ENCODE peak calls at places on chromosome 1, in seven cellular contexts. One of them, this sample, is unnamed.
A peak's percentile ranks its signal among the peaks of the same experiment; 100 is the strongest.

GRCh38 chr1:57019240-57019805 is 53.5 kb upstream of the C8B start:
- DNase-seq in fibroblast of lung: no peak
- DNase-seq in psoas muscle: no peak
- DNase-seq in breast epithelium: no peak
- DNase-seq in neuronal stem cell: no peak
- DNase-seq in small intestine: peak; percentile 52
- DNase-seq in ovary: no peak
- DNase-seq in this sample: no peak

GRCh38 chr1:10829965-10830515 is 33.6 kb upstream of the CASZ1 start:
- DNase-seq in neuronal stem cell: no peak
- DNase-seq in fibroblast of lung: no peak
- DNase-seq in psoas muscle: no peak
- DNase-seq in ovary: no peak
- DNase-seq in small intestine: no peak
- DNase-seq in breast epithelium: no peak
- DNase-seq in this sample: no peak

GRCh38 chr1:161531986-161532875 is 7.9 kb downstream of the HSPA6 start:
- DNase-seq in neuronal stem cell: peak; percentile 44
- DNase-seq in breast epithelium: no peak
- DNase-seq in ovary: no peak
- DNase-seq in fibroblast of lung: no peak
- DNase-seq in small intestine: no peak
- DNase-seq in psoas muscle: no peak
- DNase-seq in this sample: no peak

GRCh38 chr1:6521502-6521901 is 30.0 kb upstream of the PLEKHG5 start:
- DNase-seq in fibroblast of lung: peak; percentile 62
- DNase-seq in small intestine: no peak
- DNase-seq in neuronal stem cell: no peak
- DNase-seq in breast epithelium: no peak
- DNase-seq in psoas muscle: no peak
- DNase-seq in ovary: no peak
- DNase-seq in this sample: no peak

GRCh38 chr1:40723196-40723955 is 31.9 kb downstream of the NFYC start:
- DNase-seq in neuronal stem cell: no peak
- DNase-seq in ovary: no peak
- DNase-seq in small intestine: no peak
- DNase-seq in fibroblast of lung: no peak
- DNase-seq in psoas muscle: no peak
- DNase-seq in breast epithelium: no peak
- DNase-seq in this sample: no peak

GRCh38 chr1:235649722-235650163 is at the start of gene GNG4:
- DNase-seq in breast epithelium: no peak
- DNase-seq in ovary: peak; percentile 87
- DNase-seq in psoas muscle: no peak
- DNase-seq in fibroblast of lung: no peak
- DNase-seq in small intestine: no peak
- DNase-seq in neuronal stem cell: peak; percentile 65
- DNase-seq in this sample: no peak

GRCh38 chr1:180155202-180155682 is 573 bp downstream of the QSOX1 start:
- DNase-seq in ovary: peak; percentile 63
- DNase-seq in fibroblast of lung: no peak
- DNase-seq in neuronal stem cell: no peak
- DNase-seq in breast epithelium: no peak
- DNase-seq in psoas muscle: peak; percentile 30
- DNase-seq in small intestine: peak; percentile 30
- DNase-seq in this sample: no peak

GRCh38 chr1:86872086-86872485 is 41.8 kb downstream of the SELENOF start:
- DNase-seq in fibroblast of lung: peak; percentile 29
- DNase-seq in psoas muscle: no peak
- DNase-seq in neuronal stem cell: no peak
- DNase-seq in ovary: no peak
- DNase-seq in small intestine: no peak
- DNase-seq in breast epithelium: no peak
- DNase-seq in this sample: no peak

GRCh38 chr1:111402083-111402482 is 25.5 kb downstream of the OVGP1 start:
- DNase-seq in breast epithelium: no peak
- DNase-seq in neuronal stem cell: no peak
- DNase-seq in fibroblast of lung: no peak
- DNase-seq in ovary: no peak
- DNase-seq in psoas muscle: no peak
- DNase-seq in small intestine: no peak
- DNase-seq in this sample: no peak

GRCh38 chr1:29590583-29591555 is 354.5 kb downstream of the PTPRU start:
- DNase-seq in psoas muscle: no peak
- DNase-seq in small intestine: no peak
- DNase-seq in fibroblast of lung: peak; percentile 71
- DNase-seq in neuronal stem cell: no peak
- DNase-seq in breast epithelium: no peak
- DNase-seq in ovary: no peak
- DNase-seq in this sample: no peak

GRCh38 chr1:182855886-182856285 is 16.7 kb downstream of the DHX9 start:
- DNase-seq in psoas muscle: no peak
- DNase-seq in fibroblast of lung: no peak
- DNase-seq in neuronal stem cell: no peak
- DNase-seq in breast epithelium: no peak
- DNase-seq in small intestine: no peak
- DNase-seq in ovary: no peak
- DNase-seq in this sample: no peak

GRCh38 chr1:9700340-9700739 is 48.8 kb downstream of the PIK3CD start:
- DNase-seq in ovary: no peak
- DNase-seq in breast epithelium: no peak
- DNase-seq in fibroblast of lung: peak; percentile 93
- DNase-seq in psoas muscle: no peak
- DNase-seq in small intestine: no peak
- DNase-seq in neuronal stem cell: no peak
- DNase-seq in this sample: no peak

GRCh38 chr1:84078108-84078823 is 65.8 kb upstream of the PRKACB start:
- DNase-seq in fibroblast of lung: peak; percentile 48
- DNase-seq in breast epithelium: peak; percentile 58
- DNase-seq in psoas muscle: no peak
- DNase-seq in small intestine: peak; percentile 5
- DNase-seq in ovary: no peak
- DNase-seq in neuronal stem cell: no peak
- DNase-seq in this sample: no peak

GRCh38 chr1:234848972-234849641 is 239.1 kb upstream of the IRF2BP2 start:
- DNase-seq in breast epithelium: no peak
- DNase-seq in fibroblast of lung: peak; percentile 97
- DNase-seq in small intestine: no peak
- DNase-seq in ovary: no peak
- DNase-seq in neuronal stem cell: no peak
- DNase-seq in psoas muscle: no peak
- DNase-seq in this sample: no peak

GRCh38 chr1:83102630-83103071 is 896.3 kb downstream of the TTLL7 start:
- DNase-seq in psoas muscle: no peak
- DNase-seq in breast epithelium: no peak
- DNase-seq in ovary: no peak
- DNase-seq in fibroblast of lung: peak; percentile 72
- DNase-seq in small intestine: no peak
- DNase-seq in neuronal stem cell: peak; percentile 6
- DNase-seq in this sample: no peak

GRCh38 chr1:147833231-147833840 is 69.3 kb upstream of the GJA8 start:
- DNase-seq in ovary: no peak
- DNase-seq in psoas muscle: no peak
- DNase-seq in neuronal stem cell: no peak
- DNase-seq in breast epithelium: no peak
- DNase-seq in fibroblast of lung: no peak
- DNase-seq in small intestine: peak; percentile 5
- DNase-seq in this sample: no peak
- H3K4me3 ChIP-seq in ovary: no peak overlapping the region
- H3K4me3 ChIP-seq in psoas muscle: no peak overlapping the region
- H3K4me3 ChIP-seq in neuronal stem cell: no peak overlapping the region
- H3K4me3 ChIP-seq in breast epithelium: no peak overlapping the region
- H3K4me3 ChIP-seq in fibroblast of lung: no peak overlapping the region
- H3K4me3 ChIP-seq in small intestine: no peak overlapping the region
- H3K4me3 ChIP-seq in this sample: no peak overlapping the region

DNA sequence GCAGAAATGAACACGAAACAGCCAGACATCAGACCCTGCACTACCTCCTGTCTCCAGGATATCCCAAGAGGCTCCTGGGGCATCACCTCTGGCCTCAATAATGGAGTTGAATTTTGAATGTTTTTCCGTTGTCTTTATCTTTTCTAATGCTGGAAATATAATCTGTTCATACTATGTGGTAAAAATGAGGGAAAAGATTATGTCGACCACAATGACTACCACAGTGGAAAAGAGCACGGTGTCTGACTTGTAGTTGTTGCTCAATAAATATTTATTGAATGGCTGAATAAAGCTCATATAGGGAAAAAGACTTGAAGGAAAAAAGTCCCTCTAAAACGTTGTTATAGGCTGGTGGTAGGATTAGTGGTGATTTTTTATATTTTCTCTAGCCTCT is 44.6 kb upstream of the ROR1 start:
- DNase-seq in psoas muscle: no peak
- DNase-seq in fibroblast of lung: peak; percentile 20
- DNase-seq in small intestine: no peak
- DNase-seq in ovary: no peak
- DNase-seq in breast epithelium: no peak
- DNase-seq in neuronal stem cell: no peak
- DNase-seq in this sample: no peak
- H3K4me1 ChIP-seq in psoas muscle: no peaks in the 10 kb centered on the region
- H3K4me1 ChIP-seq in fibroblast of lung: peaks cover 6% of the 10 kb centered on the region
- H3K4me1 ChIP-seq in small intestine: no peaks in the 10 kb centered on the region
- H3K4me1 ChIP-seq in ovary: peaks cover 7% of the 10 kb centered on the region
- H3K4me1 ChIP-seq in breast epithelium: no peaks in the 10 kb centered on the region
- H3K4me1 ChIP-seq in neuronal stem cell: no peaks in the 10 kb centered on the region
- H3K4me1 ChIP-seq in this sample: no peaks in the 10 kb centered on the region

DNA sequence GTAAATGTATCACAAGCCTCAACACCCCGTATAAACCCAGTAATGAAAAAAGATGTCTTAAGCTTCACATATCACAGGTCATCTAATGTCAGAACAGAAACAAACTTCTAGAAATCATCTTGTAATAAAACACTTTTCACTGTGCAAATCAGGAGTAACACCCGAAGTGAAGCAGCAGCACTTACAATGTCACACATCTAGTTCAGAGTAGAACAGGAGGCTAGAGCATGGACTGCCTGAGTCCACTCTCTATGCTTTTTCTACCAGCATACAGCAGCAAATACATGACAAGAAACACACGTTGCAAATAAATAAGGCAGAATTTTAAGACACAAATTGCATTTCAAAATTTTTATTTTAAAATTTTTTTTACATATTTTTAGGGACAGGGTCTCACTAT is 57.2 kb downstream of the AKT3 start:
- DNase-seq in small intestine: no peak
- DNase-seq in ovary: no peak
- DNase-seq in psoas muscle: no peak
- DNase-seq in neuronal stem cell: no peak
- DNase-seq in breast epithelium: no peak
- DNase-seq in fibroblast of lung: no peak
- DNase-seq in this sample: no peak
- H3K27ac ChIP-seq in small intestine: no peak overlapping the region
- H3K27ac ChIP-seq in ovary: peak overlapping the region; percentile 30
- H3K27ac ChIP-seq in psoas muscle: no peak overlapping the region
- H3K27ac ChIP-seq in neuronal stem cell: no peak overlapping the region
- H3K27ac ChIP-seq in breast epithelium: peak overlapping the region; percentile 58
- H3K27ac ChIP-seq in fibroblast of lung: no peak overlapping the region
- H3K27ac ChIP-seq in this sample: peak overlapping the region; percentile 81

GRCh38 chr1:217881131-217881543 is 250.0 kb downstream of the SPATA17 start:
- DNase-seq in neuronal stem cell: no peak
- DNase-seq in psoas muscle: no peak
- DNase-seq in ovary: no peak
- DNase-seq in small intestine: no peak
- DNase-seq in breast epithelium: no peak
- DNase-seq in fibroblast of lung: peak; percentile 59
- DNase-seq in this sample: no peak

DNA sequence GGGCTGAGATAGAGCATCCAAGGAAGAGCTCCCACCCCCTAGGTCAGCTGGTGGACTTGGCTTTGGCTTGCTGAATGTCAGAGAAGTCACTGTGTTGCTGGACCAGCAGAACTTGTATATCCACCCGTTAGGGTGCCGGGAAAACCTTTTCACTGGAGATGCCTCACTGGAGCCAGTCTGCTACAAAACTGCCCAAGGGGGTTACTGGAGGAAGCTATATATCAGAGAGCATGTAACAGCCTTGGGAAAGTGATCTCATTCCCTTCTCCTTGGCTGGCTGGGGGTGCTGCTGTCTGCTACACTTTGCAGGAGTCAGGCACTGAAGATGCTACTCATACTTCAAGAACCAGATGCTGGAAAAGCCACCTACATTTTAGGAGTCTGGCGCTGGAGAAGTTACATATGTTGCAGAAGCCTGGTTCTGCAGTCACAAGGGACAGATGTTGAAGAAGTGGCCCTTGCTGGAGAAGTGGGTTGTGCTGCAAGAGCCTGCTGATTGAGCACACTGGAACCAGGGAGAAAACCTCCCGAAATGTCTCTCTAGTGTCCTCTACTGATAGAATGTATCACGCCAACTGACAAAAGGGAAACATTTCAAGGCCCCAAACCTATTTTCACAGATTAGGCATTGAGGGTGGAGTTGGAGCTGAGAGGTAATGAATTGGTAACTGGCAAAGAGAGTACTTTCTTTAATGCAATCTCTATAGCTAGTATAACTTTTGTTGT is 250.6 kb downstream of the SPATA17 start:
- DNase-seq in fibroblast of lung: peak; percentile 24
- DNase-seq in small intestine: no peak
- DNase-seq in ovary: no peak
- DNase-seq in psoas muscle: no peak
- DNase-seq in breast epithelium: no peak
- DNase-seq in neuronal stem cell: no peak
- DNase-seq in this sample: no peak
- H3K4me3 ChIP-seq in fibroblast of lung: no peak overlapping the region
- H3K4me3 ChIP-seq in small intestine: no peak overlapping the region
- H3K4me3 ChIP-seq in ovary: no peak overlapping the region
- H3K4me3 ChIP-seq in psoas muscle: no peak overlapping the region
- H3K4me3 ChIP-seq in breast epithelium: no peak overlapping the region
- H3K4me3 ChIP-seq in neuronal stem cell: no peak overlapping the region
- H3K4me3 ChIP-seq in this sample: no peak overlapping the region